ENCODE peak calls at places on chromosomes 4 and X, in five cellular contexts. P is uterus, G is mucosa of descending colon, H is epithelial cell of proximal tubule, N is AG10803. W is an unnamed sample.

GRCh38 chr4:122328893-122329292 is 49.9 kb upstream of the ADAD1 start:
- DNase-seq in G (no peak), N (no peak), H (no peak), P (no peak), W (no peak)

GRCh38 chrX:29690061-29690460 is 525.3 kb upstream of the MAGEB2 start:
- DNase-seq in G (no peak), H (no peak), P (no peak), N (peak; percentile 46), W (peak; percentile 47)

GRCh38 chr4:87150498-87151261 is 69.7 kb downstream of the KLHL8 start:
- DNase-seq in P (peak; percentile 76), G (no peak), N (peak; percentile 69), H (no peak), W (peak; percentile 82)

GRCh38 chr4:86688026-86688425 is 93.9 kb downstream of the PTPN13 start:
- DNase-seq in H (no peak), P (no peak), G (no peak), N (no peak), W (no peak)

GRCh38 chrX:1262369-1262768 is 6.2 kb upstream of the CSF2RA start:
- DNase-seq in P (no peak), H (no peak), N (no peak), G (no peak), W (no peak)

GRCh38 chr4:139550724-139551429 is 5.1 kb downstream of the SETD7 start:
- DNase-seq in G (no peak), H (no peak), P (peak; percentile 55), N (no peak), W (peak; percentile 71)

GRCh38 chr4:145481942-145482208 is 222 bp downstream of the SMAD1 start:
- DNase-seq in P (no peak), N (no peak), G (no peak), H (no peak), W (no peak)

GRCh38 chr4:103095080-103095479 is 4.6 kb downstream of the BDH2 start:
- DNase-seq in N (no peak), G (no peak), H (no peak), P (no peak), W (no peak)

GRCh38 chr4:125594203-125594602 is 279.4 kb downstream of the FAT4 start:
- DNase-seq in H (no peak), N (no peak), P (no peak), G (no peak), W (peak; percentile 13)

GRCh38 chr4:143626134-143626859 is 74.2 kb downstream of the FREM3 start:
- DNase-seq in P (peak; percentile 53), H (no peak), N (peak; percentile 41), G (peak; percentile 38), W (peak; percentile 38)

GRCh38 chr4:52372269-52372668 is 286.8 kb downstream of the USP46 start:
- DNase-seq in G (no peak), N (no peak), P (no peak), H (no peak), W (no peak)

GRCh38 chrX:52424658-52425057 is 55.8 kb downstream of the XAGE2 start:
- DNase-seq in N (peak; percentile 37), P (no peak), H (no peak), G (no peak), W (no peak)

GRCh38 chrX:149365061-149365460 is 140.0 kb downstream of the IDS start:
- DNase-seq in H (no peak), G (no peak), P (no peak), N (peak; percentile 42), W (no peak)

GRCh38 chrX:11704725-11705495 is 39.2 kb upstream of the ARHGAP6 start:
- DNase-seq in H (no peak), G (no peak), N (peak; percentile 3), P (no peak), W (peak; percentile 3)

GRCh38 chr4:78749972-78750727 is 26.0 kb upstream of the BMP2K start:
- DNase-seq in P (no peak), G (no peak), H (no peak), N (peak; percentile 67), W (no peak)

GRCh38 chr4:98474408-98474844 is 184.0 kb downstream of the TSPAN5 start:
- DNase-seq in G (no peak), N (peak; percentile 92), H (peak; percentile 72), P (no peak), W (peak; percentile 69)

GRCh38 chr4:134627386-134627785 is 425.8 kb upstream of the PABPC4L start:
- DNase-seq in P (no peak), G (peak; percentile 62), H (no peak), N (no peak), W (no peak)

GRCh38 chr4:169098054-169098896 is 88.2 kb upstream of the CBR4 start:
- DNase-seq in P (no peak), G (no peak), H (peak; percentile 47), N (no peak), W (no peak)

GRCh38 chr4:147843162-147843561 is 111.3 kb downstream of the ARHGAP10 start:
- DNase-seq in G (no peak), P (no peak), H (no peak), N (no peak), W (no peak)

DNA sequence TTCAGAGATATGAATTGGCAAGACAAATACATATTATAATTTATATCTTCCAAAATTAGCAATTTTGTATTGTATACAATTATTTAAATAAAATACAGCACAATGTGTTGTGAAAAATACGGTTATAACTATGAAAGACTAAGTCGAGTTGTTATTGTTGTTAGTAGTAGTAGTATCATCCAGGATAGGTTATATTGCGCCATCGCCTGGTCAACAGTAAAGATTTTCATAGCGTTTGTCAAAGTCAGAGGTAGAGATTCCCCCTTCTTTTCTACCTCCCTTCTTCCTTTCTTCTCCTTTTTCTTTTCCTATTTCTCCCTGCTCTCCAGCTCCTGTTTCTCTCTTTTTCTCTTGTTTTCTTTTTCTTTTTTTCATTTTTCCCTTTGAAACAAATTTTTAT is 499.1 kb upstream of the EPHA5 start:
- DNase-seq in H (no peak), N (no peak), P (no peak), G (no peak), W (peak; percentile 3)
- TF ChIP-seq CTCF in H (peak; percentile 10), N (no peak), P (no peak), G (no peak), W (no peak)

GRCh38 chr4:2182981-2183380 is 58.9 kb downstream of the HAUS3 start:
- DNase-seq in P (no peak), N (no peak), H (no peak), G (no peak), W (peak; percentile 52)

GRCh38 chr4:2179717-2180116 is 62.2 kb downstream of the HAUS3 start:
- DNase-seq in P (no peak), H (no peak), N (no peak), G (no peak), W (no peak)

GRCh38 chr4:2178986-2179385 is 62.9 kb downstream of the HAUS3 start:
- DNase-seq in H (no peak), P (no peak), G (no peak), N (no peak), W (no peak)

GRCh38 chr4:2177443-2178093 is 64.4 kb downstream of the HAUS3 start:
- DNase-seq in G (no peak), N (no peak), P (no peak), H (no peak), W (no peak)

DNA sequence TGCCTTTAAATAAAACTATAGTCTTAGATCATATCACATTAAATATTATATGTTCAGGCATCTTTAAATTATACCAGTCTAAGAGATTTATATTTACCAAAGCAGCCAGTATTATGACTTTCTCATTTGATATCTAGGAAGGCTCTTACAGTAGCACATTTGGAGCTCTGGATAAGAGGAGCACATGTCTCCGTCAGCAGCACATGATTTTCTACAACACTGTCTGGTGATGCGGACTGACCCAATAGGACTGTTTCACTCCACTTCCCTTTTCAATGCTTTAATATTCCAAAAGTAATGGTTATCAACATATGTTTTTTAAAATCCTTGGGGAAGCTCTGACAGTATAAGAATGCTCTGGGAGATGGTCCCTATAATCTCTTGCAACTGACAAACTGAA is 61.5 kb downstream of the HAUS3 start:
- DNase-seq in N (no peak), H (no peak), G (no peak), P (no peak), W (no peak)
- H3K4me3 ChIP-seq in N (no peak overlapping the region), H (no peak overlapping the region), G (no peak overlapping the region), P (no peak overlapping the region), W (no peak overlapping the region)

DNA sequence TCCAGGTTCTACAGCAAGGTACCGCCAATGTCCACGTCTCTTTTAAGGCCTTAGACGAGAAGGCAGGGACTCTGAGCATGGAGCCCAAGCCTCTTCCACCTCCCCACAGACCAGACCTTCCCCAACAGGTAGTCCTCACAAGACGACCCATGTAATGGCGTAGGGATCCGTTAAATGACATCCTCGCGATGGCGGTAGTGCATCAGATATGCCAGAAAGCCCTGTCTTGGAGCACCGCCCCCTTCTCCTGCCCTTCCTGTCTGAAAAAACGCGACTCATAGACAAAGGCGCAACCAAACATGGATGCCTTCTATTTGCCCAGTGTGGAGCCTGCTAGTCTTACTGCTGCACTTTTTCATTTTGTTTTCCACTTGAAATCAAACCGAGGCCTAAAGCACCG is 185.4 kb downstream of the OR13H1 start:
- DNase-seq in P (peak; percentile 85), N (no peak), H (no peak), G (no peak), W (peak; percentile 91)
- TF ChIP-seq CTCF in P (peak; percentile 52), N (no peak), H (no peak), G (no peak), W (peak; percentile 39)

DNA sequence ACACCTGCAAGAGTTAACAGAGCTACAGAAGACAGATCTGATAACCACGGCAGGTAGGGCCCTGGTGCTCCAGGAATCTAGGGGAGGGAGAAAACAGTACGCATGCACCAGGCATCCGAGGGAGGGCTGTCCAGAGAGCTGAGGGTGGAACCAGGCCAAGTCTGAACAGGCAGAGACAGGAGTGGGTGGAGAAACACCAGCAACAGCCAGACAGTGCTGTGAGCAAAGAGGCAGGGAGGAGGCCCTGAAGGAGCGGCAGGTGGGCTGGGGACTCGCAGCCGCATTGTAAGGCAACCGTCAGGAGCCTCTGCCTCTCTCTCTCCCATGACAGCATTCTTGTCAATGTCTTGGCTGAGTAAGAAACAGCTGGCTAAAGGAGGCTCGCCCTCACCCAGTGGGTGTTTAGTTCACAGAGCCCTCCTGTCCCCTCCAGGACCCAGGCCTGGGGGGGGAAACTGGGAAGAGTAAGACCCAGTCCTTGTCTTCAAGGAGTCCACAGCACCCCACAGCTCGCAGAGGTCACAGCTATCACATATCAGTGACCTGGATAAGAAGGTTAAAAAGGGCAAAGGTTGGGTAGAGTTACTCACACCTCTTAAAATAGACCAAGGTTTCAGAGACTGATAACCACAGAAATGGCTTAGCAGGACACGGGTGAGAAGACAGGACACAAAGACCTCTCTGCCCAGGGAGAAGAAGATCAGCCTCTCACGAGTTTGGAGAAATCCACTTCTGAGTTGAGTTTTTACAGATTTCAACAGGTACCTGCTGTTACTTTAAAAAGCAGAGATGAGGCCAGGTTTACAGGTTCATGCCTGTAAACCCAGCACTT is 10.5 kb downstream of the ACSL1 start:
- DNase-seq in H (no peak), P (peak; percentile 85), N (peak; percentile 59), G (peak; percentile 79), W (peak; percentile 78)
- H3K4me3 ChIP-seq in H (peak overlapping the region; percentile 31), P (peak overlapping the region; percentile 1), N (peak overlapping the region; percentile 5), G (no peak overlapping the region), W (no peak overlapping the region)

GRCh38 chrX:107674480-107675364 is 46.4 kb downstream of the PRPS1 start:
- DNase-seq in P (peak; percentile 88), N (peak; percentile 71), H (no peak), G (peak; percentile 42), W (peak; percentile 94)

GRCh38 chrX:107673933-107674479 is 45.7 kb downstream of the PRPS1 start:
- DNase-seq in G (peak; percentile 72), P (peak; percentile 90), H (no peak), N (peak; percentile 29), W (peak; percentile 95)

GRCh38 chrX:107676559-107677378 is 48.5 kb downstream of the PRPS1 start:
- DNase-seq in H (peak; percentile 69), N (peak; percentile 88), G (peak; percentile 82), P (peak; percentile 87), W (peak; percentile 98)

GRCh38 chrX:107675823-107676555 is 47.7 kb downstream of the PRPS1 start:
- DNase-seq in H (no peak), P (peak; percentile 60), N (peak; percentile 50), G (no peak), W (peak; percentile 87)

GRCh38 chrX:107675365-107675654 is 47.0 kb downstream of the PRPS1 start:
- DNase-seq in H (no peak), N (no peak), P (no peak), G (no peak), W (no peak)
- TF ChIP-seq CTCF in H (no peak), N (no peak), P (no peak), G (no peak), W (no peak)

W was measured in fibroblast of villous mesenchyme.